ENCODE peak calls at places on chromosomes 13 and 19, in six cellular contexts. T is psoas muscle, A is progenitor cell of endocrine pancreas, L is GM13977, X is upper lobe of right lung, Q is AG10803. J is an unnamed sample.
A peak's percentile ranks its signal among the peaks of the same experiment; 100 is the strongest.

GRCh38 chr13:93625536-93625935 is 398.9 kb downstream of the GPC6 start:
- DNase-seq in T (no peak), A (no peak), Q (no peak), X (no peak), L (no peak), J (no peak)

GRCh38 chr19:43747557-43748204 is 7.1 kb downstream of the SMG9 start:
- DNase-seq in L (no peak), X (no peak), T (no peak), Q (no peak), A (no peak), J (peak; percentile 42)

GRCh38 chr13:47216176-47216822 is 319.4 kb upstream of the HTR2A start:
- DNase-seq in L (no peak), X (no peak), Q (peak; percentile 55), A (no peak), T (no peak), J (no peak)

GRCh38 chr19:7908742-7909461 is 5.2 kb downstream of the MAP2K7 start:
- DNase-seq in Q (no peak), X (no peak), T (no peak), A (no peak), L (no peak), J (no peak)

GRCh38 chr13:24086642-24087041 is 73.9 kb upstream of the SPATA13 start:
- DNase-seq in Q (no peak), X (no peak), L (no peak), T (no peak), A (no peak), J (no peak)

GRCh38 chr19:11045536-11045935 is 43.7 kb upstream of the LDLR start:
- DNase-seq in X (no peak), A (no peak), Q (no peak), T (no peak), L (no peak), J (no peak)

GRCh38 chr13:73341748-73342147 is 282.9 kb downstream of the KLF5 start:
- DNase-seq in L (no peak), T (no peak), X (no peak), A (no peak), Q (peak; percentile 73), J (no peak)

GRCh38 chr13:110771194-110771593 is 57.7 kb downstream of the ING1 start:
- DNase-seq in A (no peak), T (no peak), X (no peak), Q (peak; percentile 20), L (no peak), J (peak; percentile 13)

GRCh38 chr13:81058211-81058915 is 717.4 kb upstream of the SPRY2 start:
- DNase-seq in A (no peak), X (no peak), L (no peak), T (no peak), Q (no peak), J (no peak)

GRCh38 chr13:43411741-43412140 is 375.0 kb downstream of the ENOX1 start:
- DNase-seq in L (no peak), X (no peak), Q (no peak), A (no peak), T (peak; percentile 87), J (no peak)

GRCh38 chr13:77980592-77980991 is 62.0 kb upstream of the EDNRB start:
- DNase-seq in X (no peak), T (no peak), A (no peak), Q (peak; percentile 67), L (no peak), J (no peak)

GRCh38 chr19:38267780-38268430 is 3.5 kb downstream of the SPINT2 start:
- DNase-seq in A (no peak), Q (no peak), X (peak; percentile 76), T (no peak), L (no peak), J (no peak)

GRCh38 chr13:61413572-61413971 is 2.1 kb downstream of the PCDH20 start:
- DNase-seq in A (peak; percentile 14), T (peak; percentile 30), L (no peak), Q (no peak), X (peak; percentile 60), J (no peak)

GRCh38 chr13:111897846-111898215 is 169.1 kb upstream of the SOX1 start:
- DNase-seq in Q (no peak), L (no peak), T (no peak), X (no peak), A (no peak), J (no peak)

GRCh38 chr13:78603240-78603947 is at the start of gene POU4F1:
- DNase-seq in A (peak; percentile 65), X (no peak), L (peak; percentile 89), Q (no peak), T (peak; percentile 71), J (peak; percentile 92)

GRCh38 chr13:43005460-43006236 is 13.6 kb upstream of the EPSTI1 start:
- DNase-seq in A (no peak), Q (peak; percentile 68), L (no peak), X (no peak), T (no peak), J (no peak)

GRCh38 chr13:48749144-48749543 is 95.4 kb downstream of the CYSLTR2 start:
- DNase-seq in Q (peak; percentile 16), L (no peak), A (no peak), X (no peak), T (no peak), J (no peak)

GRCh38 chr19:35845215-35846037 is 6.9 kb downstream of the NPHS1 start:
- DNase-seq in A (no peak), L (no peak), Q (no peak), X (no peak), T (no peak), J (no peak)

GRCh38 chr13:38355595-38356120 is 6.0 kb downstream of the UFM1 start:
- DNase-seq in L (no peak), X (no peak), Q (no peak), A (no peak), T (no peak), J (no peak)

GRCh38 chr19:19447536-19448237 is 42.2 kb downstream of the GATAD2A start:
- DNase-seq in T (no peak), A (no peak), Q (peak; percentile 39), X (no peak), L (no peak), J (no peak)

GRCh38 chr19:29467824-29468401 is 57.9 kb upstream of the VSTM2B start:
- DNase-seq in A (no peak), L (peak; percentile 49), X (no peak), Q (peak; percentile 20), T (no peak), J (peak; percentile 35)

GRCh38 chr13:77776704-77777103 is 79.2 kb downstream of the SLAIN1 start:
- DNase-seq in L (no peak), A (no peak), Q (no peak), X (no peak), T (no peak), J (no peak)

GRCh38 chr13:114123448-114123847 is 9.0 kb downstream of the RASA3 start:
- DNase-seq in Q (no peak), L (no peak), T (no peak), X (no peak), A (no peak), J (no peak)

GRCh38 chr19:10288662-10289166 is 1.0 kb upstream of the ICAM5 start:
- DNase-seq in Q (no peak), T (no peak), A (no peak), X (peak; percentile 79), L (peak; percentile 81), J (peak; percentile 85)

DNA sequence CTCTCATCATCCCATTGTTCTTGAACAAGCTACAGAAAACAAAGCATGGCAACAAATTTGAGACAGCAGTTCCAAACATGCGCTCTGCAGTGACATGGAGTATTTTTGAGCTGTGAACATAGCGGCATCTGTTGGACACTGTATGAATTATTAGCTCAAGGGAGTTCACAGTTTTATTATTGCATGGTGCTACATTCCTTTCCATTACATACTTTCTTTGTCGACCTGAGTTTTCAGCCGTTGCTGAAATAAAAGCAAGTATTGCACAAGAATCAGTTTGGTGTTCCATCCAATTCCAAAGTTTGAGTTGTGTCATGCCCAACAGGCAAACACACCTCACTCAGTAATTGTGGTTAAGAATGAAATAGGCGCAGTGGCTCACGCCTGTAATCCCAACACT is 30.1 kb upstream of the METTL21C start:
- DNase-seq in L (no peak), A (no peak), Q (peak; percentile 83), X (no peak), T (no peak), J (peak; percentile 17)
- TF ChIP-seq CTCF in L (peak; percentile 57), A (no peak), Q (peak; percentile 71), X (peak; percentile 48), T (peak; percentile 63), J (peak; percentile 8)

DNA sequence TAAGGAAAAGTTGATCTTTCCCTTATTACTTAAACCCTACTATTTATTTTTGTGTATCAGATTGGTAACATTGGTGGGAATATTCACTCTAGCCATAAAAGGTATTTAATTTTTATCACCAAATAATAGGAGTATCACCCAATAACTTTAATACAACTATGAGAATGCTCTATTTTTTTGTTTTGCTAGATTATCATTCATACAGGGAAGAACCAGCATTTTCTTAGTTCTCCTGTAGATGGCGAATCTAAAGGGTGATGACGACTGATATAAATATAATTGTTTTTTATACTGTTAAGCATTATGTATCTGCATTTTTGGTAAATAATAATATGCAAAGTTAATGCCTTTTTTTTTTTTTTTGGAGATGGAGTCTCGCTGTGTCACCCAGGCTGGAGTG is 7.9 kb upstream of the FRY start:
- DNase-seq in L (no peak), Q (no peak), T (no peak), X (no peak), A (no peak), J (no peak)
- TF ChIP-seq CTCF in L (no peak), Q (peak; percentile 39), T (no peak), X (peak; percentile 9), A (no peak), J (no peak)

DNA sequence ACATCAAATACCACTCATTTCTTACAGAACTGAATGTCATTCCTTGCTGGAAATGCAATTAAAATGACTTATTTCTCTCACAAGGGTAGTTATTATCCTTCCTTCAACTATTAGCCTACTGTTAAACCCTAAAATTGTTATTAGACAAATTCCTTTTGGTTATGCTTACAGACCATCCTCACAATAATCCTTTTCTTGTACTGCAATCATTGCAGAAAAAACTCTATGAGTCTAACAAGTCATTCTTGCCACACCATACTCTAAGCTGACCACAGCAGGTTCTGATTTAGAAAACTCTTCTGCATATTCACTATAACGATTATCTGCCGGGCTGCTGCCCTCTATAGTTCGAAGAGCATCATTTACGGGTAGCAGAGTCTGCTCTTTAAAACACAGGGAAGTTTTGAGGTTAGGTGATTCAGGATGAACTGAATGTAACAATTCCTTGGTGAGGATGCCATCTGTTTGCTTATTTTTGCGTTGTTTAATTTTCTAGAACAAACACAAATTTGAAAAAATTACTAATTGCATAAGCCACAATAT is 38.2 kb downstream of the MTMR6 start:
- DNase-seq in T (no peak), Q (peak; percentile 73), A (no peak), L (peak; percentile 24), X (no peak), J (peak; percentile 24)
- TF ChIP-seq CTCF in T (no peak), Q (peak; percentile 58), A (peak; percentile 55), L (peak; percentile 57), X (peak; percentile 17), J (peak; percentile 22)

DNA sequence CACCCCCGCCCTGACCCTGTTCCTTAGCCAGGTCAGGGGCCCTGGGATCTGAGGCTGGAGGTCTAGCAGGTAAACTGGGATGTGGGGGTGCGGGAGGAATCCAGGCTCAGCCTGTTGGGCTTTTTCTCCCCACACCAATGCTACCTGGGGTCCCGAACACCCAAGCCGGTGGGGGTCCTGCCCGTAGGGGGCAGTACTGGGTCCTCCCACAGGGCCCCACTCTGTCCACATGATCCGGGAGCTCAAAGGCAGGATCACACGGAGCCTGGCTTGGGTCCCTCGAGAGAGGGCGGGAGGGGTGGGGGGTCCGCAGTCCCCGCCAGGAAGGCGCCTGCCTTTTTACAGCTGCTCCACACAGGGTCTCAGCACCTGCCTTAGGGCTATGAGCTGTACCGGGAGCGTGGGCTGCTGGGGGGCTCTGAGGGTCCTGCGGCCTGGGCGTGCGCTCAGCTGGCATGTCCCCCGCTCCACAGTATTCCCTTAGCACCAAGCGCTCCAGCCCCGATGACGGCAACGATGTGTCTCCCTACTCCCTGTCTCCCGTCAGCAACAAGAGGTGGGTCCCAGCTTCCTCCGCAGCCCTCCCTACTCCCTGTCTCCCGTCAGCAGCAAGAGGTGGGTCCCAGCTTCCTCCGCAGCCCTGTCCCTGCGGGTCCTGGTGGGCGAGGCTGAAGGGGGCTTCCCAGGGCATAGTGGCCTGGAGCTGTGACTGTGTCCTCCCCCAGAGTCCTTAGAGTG is 12.3 kb upstream of the TEKTIP1 start:
- DNase-seq in A (no peak), X (no peak), T (no peak), L (no peak), Q (no peak), J (no peak)
- TF ChIP-seq CTCF in A (peak; percentile 34), X (no peak), T (no peak), L (peak; percentile 22), Q (peak; percentile 5), J (no peak)

J was measured in GM20000.